ENCODE peak calls at places on chromosomes 2 and 18, in ten cellular contexts. X, U, M, F, I, G, W, Y, C and A are unnamed samples.

GRCh38 chr18:67517224-67517765 is 775 bp upstream of the DSEL start:
- DNase-seq in M (peak; percentile 62), Y (peak; percentile 11), U (peak; percentile 35), F (no peak), G (no peak), W (no peak), X (no peak), I (peak; percentile 18), C (no peak), A (no peak)

GRCh38 chr2:42795871-42796301 is 3.5 kb upstream of the HAAO start:
- DNase-seq in G (no peak), M (no peak), Y (no peak), X (peak; percentile 70), U (no peak), W (no peak), F (no peak), C (no peak), I (peak; percentile 56), A (peak; percentile 11)

GRCh38 chr2:25347205-25347815 is 5.6 kb upstream of the DNMT3A start:
- DNase-seq in U (no peak), F (no peak), W (no peak), C (no peak), Y (no peak), I (no peak), X (no peak), G (no peak), M (no peak), A (no peak)

GRCh38 chr2:12716250-12717190 is at the start of gene TRIB2:
- DNase-seq in M (peak; percentile 92), U (peak; percentile 82), W (peak; percentile 81), Y (peak; percentile 93), X (peak; percentile 91), C (peak; percentile 90), F (peak; percentile 41), I (peak; percentile 90), G (peak; percentile 91), A (peak; percentile 95)

GRCh38 chr2:72555943-72556342 is 269.9 kb downstream of the EXOC6B start:
- DNase-seq in F (no peak), M (no peak), G (no peak), X (no peak), C (no peak), Y (no peak), U (no peak), I (no peak), W (no peak), A (no peak)

GRCh38 chr2:602571-603366 is 74.4 kb downstream of the TMEM18 start:
- DNase-seq in M (no peak), X (no peak), C (no peak), F (no peak), W (no peak), G (no peak), Y (no peak), U (no peak), I (no peak), A (no peak)

GRCh38 chr2:12897181-12897580 is 180.4 kb downstream of the TRIB2 start:
- DNase-seq in Y (no peak), G (no peak), I (no peak), X (no peak), U (no peak), F (no peak), W (no peak), C (no peak), M (no peak), A (no peak)

GRCh38 chr2:64888591-64889309 is 100.4 kb upstream of the SLC1A4 start:
- DNase-seq in F (peak; percentile 83), U (no peak), G (no peak), M (no peak), C (peak; percentile 43), I (no peak), X (no peak), Y (peak; percentile 24), W (no peak), A (peak; percentile 31)

GRCh38 chr2:149826471-149827125 is 239.0 kb upstream of the MMADHC start:
- DNase-seq in G (no peak), W (no peak), U (no peak), Y (no peak), X (no peak), M (no peak), C (peak; percentile 23), I (no peak), F (no peak), A (peak; percentile 55)

GRCh38 chr2:181805228-181806038 is 86.1 kb upstream of the ITPRID2 start:
- DNase-seq in C (no peak), I (no peak), X (no peak), Y (no peak), G (no peak), M (no peak), W (no peak), F (no peak), U (no peak), A (peak; percentile 29)

GRCh38 chr2:119311371-119311770 is 55.3 kb downstream of the C2orf76 start:
- DNase-seq in G (no peak), U (no peak), Y (peak; percentile 34), M (no peak), W (no peak), X (no peak), F (no peak), C (no peak), I (no peak), A (peak; percentile 21)
- TF ChIP-seq CTCF in G (no peak), U (no peak), Y (no peak), M (no peak), W (no peak), X (no peak), F (no peak), C (no peak), I (no peak), A (peak; percentile 12)

DNA sequence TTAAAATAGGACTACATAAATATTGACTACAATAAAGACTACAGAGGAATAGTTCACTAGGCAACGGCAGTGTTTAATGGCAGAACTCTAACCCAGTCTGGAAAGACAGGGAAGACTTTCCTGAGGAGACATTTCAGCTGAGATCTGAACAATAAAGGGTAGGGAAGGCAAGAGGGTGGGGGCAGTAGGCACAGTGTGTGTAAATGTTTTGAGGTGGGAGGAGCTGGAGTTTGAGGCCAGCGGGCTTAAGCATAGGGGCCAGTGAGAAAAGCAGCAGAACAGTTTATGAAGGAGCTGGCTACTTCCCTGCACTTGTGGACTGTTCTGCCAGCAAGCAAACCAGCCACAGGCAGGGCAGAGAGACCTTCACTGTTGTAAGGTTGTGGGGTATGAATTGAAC is 76.6 kb upstream of the UGP2 start:
- DNase-seq in Y (no peak), C (no peak), U (no peak), X (no peak), F (no peak), M (no peak), G (no peak), W (no peak), I (no peak), A (no peak)
- TF ChIP-seq CTCF in Y (no peak), C (no peak), U (no peak), X (no peak), F (no peak), M (no peak), G (no peak), W (no peak), I (no peak), A (no peak)

GRCh38 chr18:2968559-2968958 is 44.4 kb downstream of the LPIN2 start:
- DNase-seq in M (no peak), C (no peak), F (no peak), W (no peak), U (no peak), Y (no peak), I (no peak), X (no peak), G (no peak), A (no peak)
- TF ChIP-seq CTCF in M (no peak), C (no peak), F (no peak), W (no peak), U (no peak), Y (no peak), I (no peak), X (no peak), G (no peak), A (no peak)

DNA sequence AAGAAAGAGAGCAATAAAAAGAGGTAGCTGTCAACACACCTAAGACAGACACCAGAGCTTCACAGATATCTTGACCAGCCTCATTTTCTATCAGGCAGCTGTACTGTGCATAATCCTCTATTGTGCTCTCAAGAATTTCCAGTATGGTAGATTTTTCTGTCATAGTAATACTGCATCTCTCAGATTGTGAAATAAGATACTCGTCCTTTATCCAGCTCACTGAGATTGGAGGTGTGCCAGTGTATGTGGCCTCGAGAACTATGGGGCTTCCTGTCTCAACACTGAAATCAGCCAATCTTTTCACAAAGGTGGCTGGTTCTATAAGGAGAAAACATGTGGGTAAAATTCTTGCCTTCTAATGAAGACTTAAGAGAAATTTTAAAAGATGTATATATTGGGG is 88.9 kb downstream of the TTN start:
- DNase-seq in G (no peak), M (no peak), U (no peak), I (no peak), C (no peak), X (no peak), F (no peak), Y (no peak), W (no peak), A (peak; percentile 4)
- TF ChIP-seq CTCF in G (no peak), M (no peak), U (no peak), I (no peak), C (no peak), X (no peak), F (no peak), Y (no peak), W (no peak), A (no peak)

GRCh38 chr2:63300835-63301234 is 250.2 kb downstream of the OTX1 start:
- DNase-seq in C (no peak), M (no peak), G (no peak), U (no peak), F (no peak), X (no peak), Y (no peak), W (no peak), I (no peak), A (no peak)
- TF ChIP-seq CTCF in C (no peak), M (no peak), G (no peak), U (no peak), F (no peak), X (no peak), Y (no peak), W (no peak), I (no peak), A (peak; percentile 8)

GRCh38 chr2:156334496-156335478 is 2.3 kb upstream of the NR4A2 start:
- DNase-seq in W (peak; percentile 74), C (peak; percentile 92), F (peak; percentile 71), Y (peak; percentile 92), G (peak; percentile 58), X (no peak), I (peak; percentile 68), M (peak; percentile 97), U (peak; percentile 95), A (peak; percentile 91)
- TF ChIP-seq CTCF in W (no peak), C (no peak), F (no peak), Y (peak; percentile 24), G (no peak), X (peak; percentile 1), I (no peak), M (no peak), U (peak; percentile 14), A (no peak)

DNA sequence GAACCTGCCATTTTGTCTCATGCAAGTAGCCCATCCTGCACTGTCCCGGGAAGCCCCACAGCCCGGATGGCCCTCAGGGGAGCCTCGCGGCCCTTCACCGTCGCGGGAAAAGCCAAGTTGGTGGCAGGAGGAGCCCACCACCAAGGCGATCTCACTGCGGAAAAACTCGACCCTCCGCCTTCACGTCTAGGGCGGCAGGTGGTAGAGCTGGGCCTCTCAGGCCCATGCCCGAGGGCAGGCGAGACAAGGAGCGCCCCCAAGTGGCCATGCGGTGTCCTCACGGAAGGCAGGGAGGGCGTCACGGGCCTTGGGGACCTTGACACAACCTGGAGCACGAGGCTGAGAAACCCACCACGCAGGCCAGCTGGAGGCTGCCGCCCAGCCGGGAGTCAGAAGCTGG is 34.8 kb upstream of the SKA1 start:
- DNase-seq in I (no peak), X (no peak), F (no peak), U (no peak), C (no peak), Y (no peak), G (no peak), W (no peak), M (no peak), A (no peak)
- TF ChIP-seq CTCF in I (no peak), X (peak; percentile 37), F (no peak), U (no peak), C (no peak), Y (no peak), G (no peak), W (no peak), M (no peak), A (peak; percentile 31)